ENCODE peak calls at places on chromosome 3, in nine cellular contexts. T is nephron progenitor cell, Z is EL, Q is NCI-H510A treated with DMSO at 0.1 percent for 48 hours, N is breast epithelium, H is NCI-H1048, E is fibroblast of mammary gland, Y is A549, X is dorsolateral prefrontal cortex. U is an unnamed sample.

GRCh38 chr3:43317461-43318316 is 31.3 kb downstream of the SNRK start:
- DNase-seq in T (no peak), Z (no peak), Q (no peak), N (no peak), H (no peak), E (peak), Y (no peak), X (no peak), U (no peak)

GRCh38 chr3:54837964-54838363 is 89.9 kb downstream of the LRTM1 start:
- DNase-seq in T (no peak), Z (peak), Q (no peak), N (no peak), H (no peak), E (peak), Y (no peak), X (no peak), U (peak)

GRCh38 chr3:107846282-107846852 is 244.5 kb downstream of the CD47 start:
- DNase-seq in T (peak), Z (peak), Q (peak), N (peak), H (no peak), E (peak), Y (peak), X (peak), U (peak)

GRCh38 chr3:187027531-187027936 is 97.2 kb downstream of the ST6GAL1 start:
- DNase-seq in T (no peak), Z (no peak), Q (no peak), N (no peak), H (no peak), E (no peak), Y (no peak), X (no peak), U (no peak)

GRCh38 chr3:142963266-142964149 is at the start of gene PAQR9:
- DNase-seq in T (peak), Z (peak), Q (peak), N (no peak), H (no peak), E (no peak), Y (peak), X (peak), U (no peak)

GRCh38 chr3:196813903-196814302 is 53.8 kb upstream of the SENP5 start:
- DNase-seq in T (no peak), Z (peak), Q (no peak), N (no peak), H (no peak), E (peak), Y (no peak), X (no peak), U (peak)

GRCh38 chr3:126989316-126990023 is 6.6 kb downstream of the PLXNA1 start:
- DNase-seq in T (no peak), Z (no peak), Q (no peak), N (no peak), H (no peak), E (no peak), Y (no peak), X (no peak), U (no peak)

GRCh38 chr3:194925614-194926013 is 239.9 kb downstream of the FAM43A start:
- DNase-seq in T (no peak), Z (no peak), Q (no peak), N (no peak), H (no peak), E (no peak), Y (no peak), X (no peak), U (no peak)

GRCh38 chr3:66473181-66473580 is 27.6 kb downstream of the LRIG1 start:
- DNase-seq in T (no peak), Z (peak), Q (no peak), N (no peak), H (no peak), E (peak), Y (no peak), X (no peak), U (no peak)